ENCODE peak calls at places on chromosomes 16 and 17, in eight cellular contexts. P, Y, R, O, F, Z, W and K are unnamed samples.

GRCh38 chr16:85562102-85562786 is 50.9 kb upstream of the GSE1 start:
- DNase-seq in P (no peak), Y (no peak), R (no peak), O (no peak), F (no peak), Z (no peak), W (no peak), K (no peak)

GRCh38 chr17:52648995-52649394 is 490.5 kb upstream of the CA10 start:
- DNase-seq in P (no peak), Y (no peak), R (no peak), O (no peak), F (no peak), Z (no peak), W (no peak), K (no peak)

GRCh38 chr16:78385406-78385805 is 286.0 kb downstream of the WWOX start:
- DNase-seq in P (no peak), Y (no peak), R (no peak), O (no peak), F (no peak), Z (no peak), W (no peak), K (no peak)

GRCh38 chr17:8488931-8489330 is 53.2 kb downstream of the NDEL1 start:
- DNase-seq in P (no peak), Y (no peak), R (peak), O (peak), F (peak), Z (peak), W (peak), K (no peak)

GRCh38 chr16:84090212-84090611 is 26.5 kb downstream of the MBTPS1 start:
- DNase-seq in P (no peak), Y (no peak), R (no peak), O (no peak), F (no peak), Z (no peak), W (no peak), K (no peak)

GRCh38 chr16:23373436-23374219 is 71.5 kb downstream of the SCNN1B start:
- DNase-seq in P (no peak), Y (no peak), R (no peak), O (no peak), F (no peak), Z (no peak), W (no peak), K (no peak)

GRCh38 chr17:81422776-81423697 is 27.8 kb downstream of the BAHCC1 start:
- DNase-seq in P (no peak), Y (peak), R (peak), O (peak), F (peak), Z (peak), W (peak), K (no peak)

GRCh38 chr17:71084219-71084618 is 914.9 kb downstream of the KCNJ2 start:
- DNase-seq in P (no peak), Y (peak), R (no peak), O (peak), F (peak), Z (peak), W (no peak), K (no peak)

GRCh38 chr17:79340771-79341528 is 266.3 kb downstream of the ENGASE start:
- DNase-seq in P (no peak), Y (no peak), R (no peak), O (no peak), F (no peak), Z (peak), W (no peak), K (no peak)

GRCh38 chr17:42121066-42121769 is at the start of gene KAT2A:
- DNase-seq in P (peak), Y (peak), R (peak), O (peak), F (peak), Z (peak), W (no peak), K (peak)

GRCh38 chr16:74035816-74036215 is 260.8 kb upstream of the PSMD7 start:
- DNase-seq in P (no peak), Y (peak), R (no peak), O (peak), F (peak), Z (no peak), W (no peak), K (no peak)

GRCh38 chr17:40582328-40582901 is 17.1 kb upstream of the CCR7 start:
- DNase-seq in P (no peak), Y (peak), R (no peak), O (no peak), F (no peak), Z (no peak), W (no peak), K (peak)